ENCODE peak calls at places on chromosomes 5 and 9, in four cellular contexts. One of them, this sample, is unnamed.

GRCh38 chr5:72604111-72604792 is 97.0 kb upstream of the ZNF366 start:
- DNase-seq in kidney: no peak
- DNase-seq in uterus: no peak
- DNase-seq in GM23248: no peak
- DNase-seq in this sample: no peak

GRCh38 chr9:92737611-92738299 is 26.9 kb downstream of the BICD2 start:
- DNase-seq in kidney: no peak
- DNase-seq in uterus: no peak
- DNase-seq in GM23248: no peak
- DNase-seq in this sample: peak; percentile 59

GRCh38 chr5:35162848-35163770 is 67.2 kb downstream of the PRLR start:
- DNase-seq in kidney: no peak
- DNase-seq in uterus: no peak
- DNase-seq in GM23248: no peak
- DNase-seq in this sample: no peak

GRCh38 chr9:134474058-134474370 is 147.8 kb downstream of the RXRA start:
- DNase-seq in kidney: peak; percentile 92
- DNase-seq in uterus: no peak
- DNase-seq in GM23248: peak; percentile 72
- DNase-seq in this sample: no peak

GRCh38 chr9:134340475-134341186 is 14.4 kb downstream of the RXRA start:
- DNase-seq in kidney: no peak
- DNase-seq in uterus: no peak
- DNase-seq in GM23248: no peak
- DNase-seq in this sample: peak; percentile 82

GRCh38 chr9:98361645-98362044 is 106.2 kb upstream of the TBC1D2 start:
- DNase-seq in kidney: no peak
- DNase-seq in uterus: no peak
- DNase-seq in GM23248: no peak
- DNase-seq in this sample: no peak

GRCh38 chr5:120657083-120657482 is 193.0 kb downstream of the PRR16 start:
- DNase-seq in kidney: no peak
- DNase-seq in uterus: no peak
- DNase-seq in GM23248: peak; percentile 10
- DNase-seq in this sample: no peak

GRCh38 chr5:54659651-54660050 is 142.1 kb downstream of the SNX18 start:
- DNase-seq in kidney: no peak
- DNase-seq in uterus: no peak
- DNase-seq in GM23248: peak; percentile 65
- DNase-seq in this sample: no peak

GRCh38 chr5:132277971-132278964 is 15.9 kb upstream of the SLC22A4 start:
- DNase-seq in kidney: peak; percentile 63
- DNase-seq in uterus: no peak
- DNase-seq in GM23248: no peak
- DNase-seq in this sample: no peak

GRCh38 chr9:91082709-91083108 is 279.0 kb downstream of the AUH start:
- DNase-seq in kidney: no peak
- DNase-seq in uterus: peak; percentile 60
- DNase-seq in GM23248: no peak
- DNase-seq in this sample: no peak

GRCh38 chr5:55572600-55572999 is 37.8 kb upstream of the PLPP1 start:
- DNase-seq in kidney: no peak
- DNase-seq in uterus: no peak
- DNase-seq in GM23248: no peak
- DNase-seq in this sample: no peak

GRCh38 chr5:555058-555623 is 30.9 kb upstream of the SLC9A3 start:
- DNase-seq in kidney: peak; percentile 75
- DNase-seq in uterus: no peak
- DNase-seq in GM23248: no peak
- DNase-seq in this sample: no peak

GRCh38 chr5:151239237-151239861 is 13.6 kb upstream of the GM2A start:
- DNase-seq in kidney: peak; percentile 91
- DNase-seq in uterus: peak; percentile 87
- DNase-seq in GM23248: peak; percentile 79
- DNase-seq in this sample: peak; percentile 88

GRCh38 chr5:79990598-79991507 is at the start of gene MTX3:
- DNase-seq in kidney: peak; percentile 93
- DNase-seq in uterus: peak; percentile 81
- DNase-seq in GM23248: peak; percentile 93
- DNase-seq in this sample: peak; percentile 93

GRCh38 chr9:96020822-96021615 is 145.5 kb downstream of the ERCC6L2 start:
- DNase-seq in kidney: peak; percentile 86
- DNase-seq in uterus: no peak
- DNase-seq in GM23248: peak; percentile 55
- DNase-seq in this sample: peak; percentile 76

GRCh38 chr9:88056876-88057275 is 81.4 kb downstream of the SPATA31C2 start:
- DNase-seq in kidney: no peak
- DNase-seq in uterus: no peak
- DNase-seq in GM23248: peak; percentile 39
- DNase-seq in this sample: no peak

GRCh38 chr5:479566-480319 is 36.8 kb downstream of the EXOC3 start:
- DNase-seq in kidney: no peak
- DNase-seq in uterus: no peak
- DNase-seq in GM23248: no peak
- DNase-seq in this sample: no peak

GRCh38 chr9:123656565-123656964 is 273.4 kb downstream of the DENND1A start:
- DNase-seq in kidney: no peak
- DNase-seq in uterus: no peak
- DNase-seq in GM23248: peak; percentile 60
- DNase-seq in this sample: no peak

GRCh38 chr5:148723143-148723542 is 68.8 kb upstream of the HTR4 start:
- DNase-seq in kidney: no peak
- DNase-seq in uterus: no peak
- DNase-seq in GM23248: no peak
- DNase-seq in this sample: no peak

GRCh38 chr5:148717668-148718067 is 63.3 kb upstream of the HTR4 start:
- DNase-seq in kidney: no peak
- DNase-seq in uterus: no peak
- DNase-seq in GM23248: no peak
- DNase-seq in this sample: no peak

GRCh38 chr5:148725675-148726074 is 71.3 kb upstream of the HTR4 start:
- DNase-seq in kidney: no peak
- DNase-seq in uterus: no peak
- DNase-seq in GM23248: no peak
- DNase-seq in this sample: no peak

GRCh38 chr5:148720257-148720656 is 65.9 kb upstream of the HTR4 start:
- DNase-seq in kidney: no peak
- DNase-seq in uterus: no peak
- DNase-seq in GM23248: no peak
- DNase-seq in this sample: no peak
- H3K4me3 ChIP-seq in kidney: no peak overlapping the region
- H3K4me3 ChIP-seq in uterus: no peak overlapping the region
- H3K4me3 ChIP-seq in GM23248: no peak overlapping the region
- H3K4me3 ChIP-seq in this sample: no peak overlapping the region

GRCh38 chr5:142697846-142698245 is 12.0 kb upstream of the FGF1 start:
- DNase-seq in kidney: no peak
- DNase-seq in uterus: peak; percentile 60
- DNase-seq in GM23248: peak; percentile 55
- DNase-seq in this sample: no peak
- H3K4me3 ChIP-seq in kidney: no peak overlapping the region
- H3K4me3 ChIP-seq in uterus: no peak overlapping the region
- H3K4me3 ChIP-seq in GM23248: peak overlapping the region; percentile 21
- H3K4me3 ChIP-seq in this sample: no peak overlapping the region

GRCh38 chr9:117777823-117778222 is 73.6 kb downstream of the TLR4 start:
- DNase-seq in kidney: no peak
- DNase-seq in uterus: no peak
- DNase-seq in GM23248: no peak
- DNase-seq in this sample: no peak

GRCh38 chr9:117779760-117780159 is 75.6 kb downstream of the TLR4 start:
- DNase-seq in kidney: no peak
- DNase-seq in uterus: no peak
- DNase-seq in GM23248: no peak
- DNase-seq in this sample: no peak

GRCh38 chr9:117784996-117785395 is 80.8 kb downstream of the TLR4 start:
- DNase-seq in kidney: no peak
- DNase-seq in uterus: no peak
- DNase-seq in GM23248: no peak
- DNase-seq in this sample: no peak

GRCh38 chr9:117783828-117784227 is 79.6 kb downstream of the TLR4 start:
- DNase-seq in kidney: no peak
- DNase-seq in uterus: no peak
- DNase-seq in GM23248: no peak
- DNase-seq in this sample: no peak

GRCh38 chr9:117782931-117783788 is 79.0 kb downstream of the TLR4 start:
- DNase-seq in kidney: peak; percentile 87
- DNase-seq in uterus: peak; percentile 39
- DNase-seq in GM23248: peak; percentile 89
- DNase-seq in this sample: peak; percentile 70
- H3K4me3 ChIP-seq in kidney: peak overlapping the region; percentile 77
- H3K4me3 ChIP-seq in uterus: peak overlapping the region; percentile 10
- H3K4me3 ChIP-seq in GM23248: peak overlapping the region; percentile 78
- H3K4me3 ChIP-seq in this sample: peak overlapping the region; percentile 42

GRCh38 chr5:106489004-106489403 is 1181.7 kb downstream of the EFNA5 start:
- DNase-seq in kidney: no peak
- DNase-seq in uterus: no peak
- DNase-seq in GM23248: no peak
- DNase-seq in this sample: no peak
- H3K4me3 ChIP-seq in kidney: no peak overlapping the region
- H3K4me3 ChIP-seq in uterus: no peak overlapping the region
- H3K4me3 ChIP-seq in GM23248: no peak overlapping the region
- H3K4me3 ChIP-seq in this sample: no peak overlapping the region

This sample was measured in upper lobe of right lung.